ENCODE peak calls at places on chromosomes 4 and X, in eight cellular contexts. One of them, this sample, is unnamed.

GRCh38 chrX:106959897-106960296 is 39.7 kb downstream of the CLDN2 start:
- DNase-seq in PC-3: peak
- DNase-seq in GM23248: peak
- DNase-seq in hepatocyte: peak
- DNase-seq in MM.1S: no peak
- DNase-seq in GM23338: peak
- DNase-seq in neural progenitor cell: peak
- DNase-seq in SK-N-SH: no peak
- DNase-seq in this sample: no peak

GRCh38 chr4:154982187-154983047 is 201.3 kb downstream of the RBM46 start:
- DNase-seq in PC-3: peak
- DNase-seq in GM23248: peak
- DNase-seq in hepatocyte: peak
- DNase-seq in MM.1S: peak
- DNase-seq in GM23338: peak
- DNase-seq in neural progenitor cell: peak
- DNase-seq in SK-N-SH: peak
- DNase-seq in this sample: peak

GRCh38 chrX:132393992-132394391 is 94.8 kb downstream of the MBNL3 start:
- DNase-seq in PC-3: no peak
- DNase-seq in GM23248: peak
- DNase-seq in hepatocyte: no peak
- DNase-seq in MM.1S: no peak
- DNase-seq in GM23338: no peak
- DNase-seq in neural progenitor cell: no peak
- DNase-seq in SK-N-SH: no peak
- DNase-seq in this sample: no peak

GRCh38 chrX:80388206-80388605 is 32.0 kb upstream of the TENT5D start:
- DNase-seq in PC-3: peak
- DNase-seq in GM23248: peak
- DNase-seq in hepatocyte: no peak
- DNase-seq in MM.1S: no peak
- DNase-seq in GM23338: no peak
- DNase-seq in neural progenitor cell: no peak
- DNase-seq in SK-N-SH: no peak
- DNase-seq in this sample: no peak

GRCh38 chrX:50704360-50704759 is 109.6 kb downstream of the SHROOM4 start:
- DNase-seq in PC-3: no peak
- DNase-seq in GM23248: peak
- DNase-seq in hepatocyte: no peak
- DNase-seq in MM.1S: no peak
- DNase-seq in GM23338: no peak
- DNase-seq in neural progenitor cell: no peak
- DNase-seq in SK-N-SH: no peak
- DNase-seq in this sample: no peak

GRCh38 chr4:177492022-177492421 is 49.8 kb upstream of the AGA start:
- DNase-seq in PC-3: no peak
- DNase-seq in GM23248: peak
- DNase-seq in hepatocyte: no peak
- DNase-seq in MM.1S: no peak
- DNase-seq in GM23338: no peak
- DNase-seq in neural progenitor cell: no peak
- DNase-seq in SK-N-SH: no peak
- DNase-seq in this sample: no peak

GRCh38 chr4:85430697-85431096 is 44.3 kb upstream of the ARHGAP24 start:
- DNase-seq in PC-3: peak
- DNase-seq in GM23248: no peak
- DNase-seq in hepatocyte: peak
- DNase-seq in MM.1S: no peak
- DNase-seq in GM23338: peak
- DNase-seq in neural progenitor cell: no peak
- DNase-seq in SK-N-SH: no peak
- DNase-seq in this sample: no peak

GRCh38 chr4:69640289-69640688 is 847 bp upstream of the UGT2A2 start:
- DNase-seq in PC-3: no peak
- DNase-seq in GM23248: no peak
- DNase-seq in hepatocyte: no peak
- DNase-seq in MM.1S: no peak
- DNase-seq in GM23338: no peak
- DNase-seq in neural progenitor cell: no peak
- DNase-seq in SK-N-SH: no peak
- DNase-seq in this sample: no peak

GRCh38 chrX:55924574-55924973 is 207.0 kb downstream of the RRAGB start:
- DNase-seq in PC-3: no peak
- DNase-seq in GM23248: no peak
- DNase-seq in hepatocyte: no peak
- DNase-seq in MM.1S: peak
- DNase-seq in GM23338: peak
- DNase-seq in neural progenitor cell: no peak
- DNase-seq in SK-N-SH: no peak
- DNase-seq in this sample: no peak

GRCh38 chrX:120791013-120791643 is 84.5 kb downstream of the CT47B1 start:
- DNase-seq in PC-3: peak
- DNase-seq in GM23248: peak
- DNase-seq in hepatocyte: peak
- DNase-seq in MM.1S: no peak
- DNase-seq in GM23338: no peak
- DNase-seq in neural progenitor cell: no peak
- DNase-seq in SK-N-SH: no peak
- DNase-seq in this sample: no peak

GRCh38 chr4:173499568-173500535 is 30.2 kb downstream of the HAND2 start:
- DNase-seq in PC-3: no peak
- DNase-seq in GM23248: no peak
- DNase-seq in hepatocyte: no peak
- DNase-seq in MM.1S: no peak
- DNase-seq in GM23338: peak
- DNase-seq in neural progenitor cell: no peak
- DNase-seq in SK-N-SH: no peak
- DNase-seq in this sample: no peak

GRCh38 chr4:6668391-6668790 is 25.3 kb upstream of the S100P start:
- DNase-seq in PC-3: peak
- DNase-seq in GM23248: peak
- DNase-seq in hepatocyte: no peak
- DNase-seq in MM.1S: no peak
- DNase-seq in GM23338: no peak
- DNase-seq in neural progenitor cell: no peak
- DNase-seq in SK-N-SH: no peak
- DNase-seq in this sample: no peak

DNA sequence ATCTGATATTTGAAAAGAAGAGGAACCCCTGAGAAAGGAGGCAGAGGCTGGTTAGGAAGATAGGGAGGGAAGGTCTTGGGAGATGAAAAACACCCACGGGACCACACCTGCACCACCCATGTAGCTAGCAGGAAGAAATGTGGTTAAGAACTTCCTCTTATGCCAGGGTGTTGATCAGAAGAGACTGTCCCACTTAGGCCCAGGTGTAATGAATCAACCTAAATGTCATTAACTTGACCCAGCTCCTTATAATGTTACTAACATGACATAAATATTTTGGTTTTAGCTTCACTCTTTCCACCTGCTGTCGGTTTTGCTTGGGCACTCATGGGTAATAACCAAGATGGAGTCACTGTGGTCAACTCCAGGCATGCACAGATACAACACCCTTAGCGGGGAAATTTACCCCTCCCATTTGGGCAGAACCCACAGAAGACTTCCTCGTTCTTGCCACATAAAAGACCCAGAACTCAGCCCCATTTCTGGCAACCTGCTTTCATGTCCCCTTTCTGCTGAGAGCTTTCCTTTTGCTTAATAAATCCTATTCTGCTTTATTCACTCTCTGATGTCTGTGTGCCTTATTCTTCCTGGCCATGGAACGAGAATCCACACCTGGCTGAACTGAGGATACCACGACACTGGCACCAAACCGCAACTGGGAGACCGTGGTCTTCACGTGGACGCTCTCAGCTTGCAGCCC is 46.8 kb downstream of the ZNF141 start:
- DNase-seq in PC-3: no peak
- DNase-seq in GM23248: no peak
- DNase-seq in hepatocyte: no peak
- DNase-seq in MM.1S: no peak
- DNase-seq in GM23338: no peak
- DNase-seq in neural progenitor cell: no peak
- DNase-seq in SK-N-SH: no peak
- DNase-seq in this sample: peak
- TF ChIP-seq EZH2phosphoT487 in PC-3: no peak
- TF ChIP-seq EZH2phosphoT487 in GM23248: no peak
- TF ChIP-seq EZH2phosphoT487 in hepatocyte: no peak
- TF ChIP-seq EZH2phosphoT487 in MM.1S: no peak
- TF ChIP-seq EZH2phosphoT487 in GM23338: no peak
- TF ChIP-seq EZH2phosphoT487 in neural progenitor cell: no peak
- TF ChIP-seq EZH2phosphoT487 in SK-N-SH: no peak
- TF ChIP-seq EZH2phosphoT487 in this sample: no peak

GRCh38 chr4:4869380-4869723 is 9.9 kb downstream of the MSX1 start:
- DNase-seq in PC-3: no peak
- DNase-seq in GM23248: no peak
- DNase-seq in hepatocyte: no peak
- DNase-seq in MM.1S: no peak
- DNase-seq in GM23338: peak
- DNase-seq in neural progenitor cell: peak
- DNase-seq in SK-N-SH: no peak
- DNase-seq in this sample: no peak

GRCh38 chr4:4866124-4866832 is 6.8 kb downstream of the MSX1 start:
- DNase-seq in PC-3: no peak
- DNase-seq in GM23248: no peak
- DNase-seq in hepatocyte: peak
- DNase-seq in MM.1S: no peak
- DNase-seq in GM23338: peak
- DNase-seq in neural progenitor cell: peak
- DNase-seq in SK-N-SH: peak
- DNase-seq in this sample: no peak

GRCh38 chr4:4866833-4867744 is 7.6 kb downstream of the MSX1 start:
- DNase-seq in PC-3: no peak
- DNase-seq in GM23248: no peak
- DNase-seq in hepatocyte: peak
- DNase-seq in MM.1S: no peak
- DNase-seq in GM23338: peak
- DNase-seq in neural progenitor cell: peak
- DNase-seq in SK-N-SH: peak
- DNase-seq in this sample: no peak

GRCh38 chr4:4868506-4869379 is 9.3 kb downstream of the MSX1 start:
- DNase-seq in PC-3: no peak
- DNase-seq in GM23248: no peak
- DNase-seq in hepatocyte: no peak
- DNase-seq in MM.1S: no peak
- DNase-seq in GM23338: no peak
- DNase-seq in neural progenitor cell: peak
- DNase-seq in SK-N-SH: no peak
- DNase-seq in this sample: no peak

DNA sequence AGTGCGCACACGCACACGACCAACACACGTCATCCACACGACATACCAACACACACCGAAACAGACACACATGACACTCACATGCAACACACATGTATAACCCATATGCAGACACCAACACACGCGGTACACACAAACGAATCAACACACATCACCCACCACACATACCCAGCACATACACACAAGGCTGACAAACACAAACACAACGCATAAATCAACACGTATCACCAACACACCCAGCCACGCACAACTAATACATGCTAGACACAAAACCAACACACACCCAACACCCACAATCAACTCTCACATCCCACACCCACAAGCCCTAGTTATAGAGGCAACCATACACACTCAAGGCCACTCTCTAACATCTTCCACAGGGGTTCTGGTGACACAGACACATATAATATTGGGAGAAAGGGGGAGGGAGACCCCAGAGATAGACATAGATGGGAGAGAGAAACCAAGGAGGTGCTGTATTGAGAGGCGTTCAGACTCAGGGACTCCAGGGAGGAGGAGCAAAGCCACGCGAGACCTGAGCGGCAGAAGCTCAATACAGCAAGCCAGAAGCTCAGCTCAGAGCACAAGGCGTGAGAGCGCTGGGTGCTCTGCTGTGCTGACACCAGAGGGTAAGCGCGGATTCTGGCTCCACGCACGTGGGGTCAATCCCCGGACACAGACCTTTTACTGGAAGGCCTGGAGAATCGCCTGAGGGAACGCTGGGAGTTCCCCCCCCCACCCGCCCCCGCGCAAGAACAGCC is 8.5 kb downstream of the MSX1 start:
- DNase-seq in PC-3: no peak
- DNase-seq in GM23248: no peak
- DNase-seq in hepatocyte: peak
- DNase-seq in MM.1S: no peak
- DNase-seq in GM23338: no peak
- DNase-seq in neural progenitor cell: peak
- DNase-seq in SK-N-SH: no peak
- DNase-seq in this sample: no peak
- TF ChIP-seq EZH2phosphoT487 in PC-3: no peak
- TF ChIP-seq EZH2phosphoT487 in GM23248: no peak
- TF ChIP-seq EZH2phosphoT487 in hepatocyte: peak
- TF ChIP-seq EZH2phosphoT487 in MM.1S: no peak
- TF ChIP-seq EZH2phosphoT487 in GM23338: no peak
- TF ChIP-seq EZH2phosphoT487 in neural progenitor cell: peak
- TF ChIP-seq EZH2phosphoT487 in SK-N-SH: no peak
- TF ChIP-seq EZH2phosphoT487 in this sample: no peak

GRCh38 chrX:23871905-23872546 is 35.7 kb downstream of the APOO start:
- DNase-seq in PC-3: no peak
- DNase-seq in GM23248: no peak
- DNase-seq in hepatocyte: no peak
- DNase-seq in MM.1S: no peak
- DNase-seq in GM23338: no peak
- DNase-seq in neural progenitor cell: no peak
- DNase-seq in SK-N-SH: no peak
- DNase-seq in this sample: no peak

GRCh38 chrX:23864719-23865349 is 42.9 kb downstream of the APOO start:
- DNase-seq in PC-3: no peak
- DNase-seq in GM23248: no peak
- DNase-seq in hepatocyte: peak
- DNase-seq in MM.1S: no peak
- DNase-seq in GM23338: no peak
- DNase-seq in neural progenitor cell: no peak
- DNase-seq in SK-N-SH: no peak
- DNase-seq in this sample: no peak

DNA sequence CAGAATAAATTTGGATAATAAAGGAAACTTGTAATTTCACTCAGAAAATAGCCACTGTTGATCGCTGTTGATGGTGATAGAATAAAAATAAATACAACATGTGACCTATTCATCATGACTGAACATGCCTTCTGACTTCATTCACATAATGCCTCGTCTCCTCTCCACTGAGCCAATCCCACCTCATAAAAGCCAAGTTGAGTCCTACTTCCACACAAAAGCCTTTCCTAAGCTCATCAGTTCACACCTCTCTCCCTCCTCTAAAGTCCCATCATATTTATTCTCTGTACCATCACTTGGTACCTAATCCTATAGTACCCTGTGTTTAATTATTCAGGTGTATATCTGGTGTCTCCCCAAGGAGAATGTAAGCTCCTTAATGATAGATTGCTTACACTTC is 37.7 kb downstream of the APOO start:
- DNase-seq in PC-3: no peak
- DNase-seq in GM23248: no peak
- DNase-seq in hepatocyte: no peak
- DNase-seq in MM.1S: no peak
- DNase-seq in GM23338: no peak
- DNase-seq in neural progenitor cell: no peak
- DNase-seq in SK-N-SH: no peak
- DNase-seq in this sample: no peak
- TF ChIP-seq EZH2phosphoT487 in PC-3: no peak
- TF ChIP-seq EZH2phosphoT487 in GM23248: no peak
- TF ChIP-seq EZH2phosphoT487 in hepatocyte: no peak
- TF ChIP-seq EZH2phosphoT487 in MM.1S: no peak
- TF ChIP-seq EZH2phosphoT487 in GM23338: no peak
- TF ChIP-seq EZH2phosphoT487 in neural progenitor cell: no peak
- TF ChIP-seq EZH2phosphoT487 in SK-N-SH: no peak
- TF ChIP-seq EZH2phosphoT487 in this sample: no peak

GRCh38 chr4:124713213-124713592 is 671 bp upstream of the ANKRD50 start:
- DNase-seq in PC-3: peak
- DNase-seq in GM23248: peak
- DNase-seq in hepatocyte: peak
- DNase-seq in MM.1S: peak
- DNase-seq in GM23338: no peak
- DNase-seq in neural progenitor cell: no peak
- DNase-seq in SK-N-SH: peak
- DNase-seq in this sample: peak
- TF ChIP-seq EZH2phosphoT487 in PC-3: no peak
- TF ChIP-seq EZH2phosphoT487 in GM23248: no peak
- TF ChIP-seq EZH2phosphoT487 in hepatocyte: no peak
- TF ChIP-seq EZH2phosphoT487 in MM.1S: no peak
- TF ChIP-seq EZH2phosphoT487 in GM23338: no peak
- TF ChIP-seq EZH2phosphoT487 in neural progenitor cell: no peak
- TF ChIP-seq EZH2phosphoT487 in SK-N-SH: no peak
- TF ChIP-seq EZH2phosphoT487 in this sample: no peak

This sample was measured in OCI-LY7.